ENCODE peak calls at places on chromosomes 1 and 21, in eight cellular contexts. R, T, U, E, A, Q, M and S are unnamed samples.

GRCh38 chr1:84297546-84298244 is 3.8 kb upstream of the SAMD13 start:
- DNase-seq in R (no peak), T (no peak), U (no peak), E (no peak), A (no peak), Q (no peak), M (no peak), S (no peak)

GRCh38 chr1:176903474-176903873 is 261.0 kb downstream of the ASTN1 start:
- DNase-seq in R (no peak), T (no peak), U (no peak), E (no peak), A (no peak), Q (no peak), M (no peak), S (no peak)

GRCh38 chr21:16108561-16109070 is 378.8 kb downstream of the USP25 start:
- DNase-seq in R (no peak), T (no peak), U (no peak), E (no peak), A (no peak), Q (no peak), M (no peak), S (no peak)

GRCh38 chr1:32695098-32695904 is 7.3 kb downstream of the SYNC start:
- DNase-seq in R (no peak), T (peak; percentile 92), U (peak; percentile 85), E (no peak), A (peak; percentile 62), Q (no peak), M (peak; percentile 56), S (peak; percentile 86)

GRCh38 chr1:115238336-115239147 is 99.5 kb downstream of the NGF start:
- DNase-seq in R (no peak), T (no peak), U (no peak), E (no peak), A (no peak), Q (no peak), M (no peak), S (no peak)

GRCh38 chr1:6094801-6095505 is 49.3 kb downstream of the KCNAB2 start:
- DNase-seq in R (no peak), T (no peak), U (peak; percentile 48), E (no peak), A (no peak), Q (no peak), M (no peak), S (peak; percentile 63)

GRCh38 chr1:86419277-86419903 is 4.6 kb upstream of the CLCA2 start:
- DNase-seq in R (no peak), T (no peak), U (no peak), E (peak; percentile 37), A (no peak), Q (no peak), M (peak; percentile 48), S (no peak)

GRCh38 chr21:27023186-27023585 is 56.3 kb upstream of the ADAMTS5 start:
- DNase-seq in R (no peak), T (no peak), U (no peak), E (no peak), A (no peak), Q (no peak), M (no peak), S (no peak)

GRCh38 chr1:112563341-112563740 is 54.6 kb downstream of the WNT2B start:
- DNase-seq in R (no peak), T (no peak), U (no peak), E (no peak), A (peak; percentile 51), Q (no peak), M (no peak), S (no peak)

GRCh38 chr1:231279683-231280082 is 38.7 kb downstream of the GNPAT start:
- DNase-seq in R (no peak), T (no peak), U (no peak), E (no peak), A (no peak), Q (no peak), M (no peak), S (no peak)

GRCh38 chr1:26418865-26419349 is 8.3 kb downstream of the LIN28A start:
- DNase-seq in R (no peak), T (no peak), U (no peak), E (no peak), A (no peak), Q (no peak), M (no peak), S (no peak)

GRCh38 chr1:67898033-67898726 is 64.9 kb upstream of the GNG12 start:
- DNase-seq in R (no peak), T (no peak), U (no peak), E (no peak), A (peak; percentile 41), Q (no peak), M (no peak), S (no peak)

GRCh38 chr1:200671235-200671786 is 1.6 kb upstream of the DDX59 start:
- DNase-seq in R (no peak), T (no peak), U (no peak), E (no peak), A (no peak), Q (no peak), M (no peak), S (no peak)
- H3K4me1 ChIP-seq in R (peaks cover 23% of the 10 kb centered on the region), T (peaks cover 5% of the 10 kb centered on the region), U (peaks cover 24% of the 10 kb centered on the region), E (no peaks in the 10 kb centered on the region), A (peaks cover 24% of the 10 kb centered on the region), Q (no peaks in the 10 kb centered on the region), M (peaks cover 10% of the 10 kb centered on the region), S (peaks cover 32% of the 10 kb centered on the region)

GRCh38 chr1:3530931-3531818 is 76.7 kb downstream of the ARHGEF16 start:
- DNase-seq in R (peak; percentile 61), T (peak; percentile 89), U (peak; percentile 85), E (peak; percentile 91), A (peak; percentile 54), Q (no peak), M (peak; percentile 81), S (peak; percentile 92)
- TF ChIP-seq POLR2AphosphoS5 in R (peak; percentile 85), T (peak; percentile 20), U (no peak), E (peak; percentile 64), A (peak; percentile 78), Q (no peak), M (peak; percentile 21), S (peak; percentile 57)

GRCh38 chr1:101280942-101281654 is 44.3 kb downstream of the S1PR1 start:
- DNase-seq in R (no peak), T (no peak), U (no peak), E (no peak), A (no peak), Q (no peak), M (no peak), S (no peak)
- H3K4me1 ChIP-seq in R (no peaks in the 10 kb centered on the region), T (no peaks in the 10 kb centered on the region), U (no peaks in the 10 kb centered on the region), E (no peaks in the 10 kb centered on the region), A (peaks cover 14% of the 10 kb centered on the region), Q (no peaks in the 10 kb centered on the region), M (no peaks in the 10 kb centered on the region), S (peaks cover 6% of the 10 kb centered on the region)

GRCh38 chr1:117232551-117232950 is 21.8 kb upstream of the VTCN1 start:
- DNase-seq in R (no peak), T (no peak), U (no peak), E (no peak), A (no peak), Q (no peak), M (no peak), S (no peak)

GRCh38 chr1:117237701-117238413 is 27.1 kb upstream of the VTCN1 start:
- DNase-seq in R (no peak), T (no peak), U (no peak), E (no peak), A (no peak), Q (no peak), M (no peak), S (no peak)

GRCh38 chr1:117239467-117239866 is 28.7 kb upstream of the VTCN1 start:
- DNase-seq in R (no peak), T (no peak), U (no peak), E (no peak), A (no peak), Q (no peak), M (no peak), S (no peak)

GRCh38 chr1:117231748-117232373 is 21.1 kb upstream of the VTCN1 start:
- DNase-seq in R (no peak), T (no peak), U (no peak), E (peak; percentile 36), A (no peak), Q (no peak), M (peak; percentile 40), S (no peak)

DNA sequence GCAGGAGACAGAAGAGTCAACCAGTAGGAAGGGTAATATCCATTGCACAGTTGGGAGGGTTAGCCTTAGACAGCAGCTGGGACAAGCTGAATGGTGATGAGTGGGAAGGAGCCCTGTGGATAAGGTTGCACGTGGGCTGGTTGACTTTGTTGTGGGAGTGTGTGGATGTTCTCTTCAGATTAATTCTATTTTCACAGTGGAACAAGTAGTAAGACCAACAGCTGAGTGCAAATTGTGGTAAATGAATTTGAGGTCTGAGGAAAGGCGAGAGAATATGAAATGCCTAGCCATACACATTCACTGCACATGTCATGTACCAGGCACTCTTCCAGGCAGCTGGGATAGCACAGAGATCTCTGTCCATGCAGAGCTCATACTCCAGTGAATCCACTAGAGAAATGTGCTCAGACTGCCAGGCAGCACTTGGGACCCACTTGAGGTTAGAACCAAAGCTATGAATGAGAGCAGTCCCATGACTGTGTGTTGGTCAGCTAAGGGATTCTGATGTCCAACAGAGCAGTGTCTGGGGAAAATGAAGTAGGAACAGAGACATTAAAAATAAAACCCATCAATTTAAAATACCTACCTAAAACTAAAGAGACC is 25.2 kb upstream of the VTCN1 start:
- DNase-seq in R (no peak), T (no peak), U (no peak), E (no peak), A (no peak), Q (no peak), M (no peak), S (no peak)
- TF ChIP-seq POLR2AphosphoS5 in R (no peak), T (no peak), U (no peak), E (no peak), A (no peak), Q (no peak), M (no peak), S (no peak)